ENCODE peak calls at places on chromosomes 3 and 15, in four cellular contexts. K, I, T and B are unnamed samples.

GRCh38 chr3:112640864-112641751 is at the start of gene CCDC80:
- DNase-seq in K (no peak), I (no peak), T (peak; percentile 23), B (no peak)

GRCh38 chr3:155664922-155665695 is 79.8 kb downstream of the PLCH1 start:
- DNase-seq in K (peak; percentile 65), I (no peak), T (peak; percentile 12), B (no peak)

GRCh38 chr3:713225-713624 is 379.6 kb upstream of the CNTN6 start:
- DNase-seq in K (no peak), I (no peak), T (no peak), B (no peak)

GRCh38 chr3:33749546-33750215 is 31.6 kb upstream of the CLASP2 start:
- DNase-seq in K (no peak), I (no peak), T (no peak), B (no peak)

GRCh38 chr3:153084431-153084830 is 77.6 kb upstream of the RAP2B start:
- DNase-seq in K (no peak), I (no peak), T (no peak), B (no peak)

GRCh38 chr3:132432639-132433038 is 15.3 kb downstream of the DNAJC13 start:
- DNase-seq in K (no peak), I (no peak), T (no peak), B (no peak)

GRCh38 chr3:188319569-188319968 is 165.6 kb downstream of the LPP start:
- DNase-seq in K (no peak), I (no peak), T (no peak), B (no peak)

GRCh38 chr3:143207338-143207961 is 87.9 kb downstream of the CHST2 start:
- DNase-seq in K (no peak), I (no peak), T (peak; percentile 29), B (no peak)

GRCh38 chr3:58531956-58532355 is 5.0 kb downstream of the ACOX2 start:
- DNase-seq in K (no peak), I (no peak), T (no peak), B (no peak)

GRCh38 chr3:107884719-107885460 is 205.9 kb downstream of the CD47 start:
- DNase-seq in K (no peak), I (no peak), T (peak; percentile 11), B (no peak)

GRCh38 chr3:58422756-58423324 is 10.8 kb downstream of the PDHB start:
- DNase-seq in K (no peak), I (no peak), T (no peak), B (no peak)

GRCh38 chr3:71210257-71211002 is 373.1 kb downstream of the FOXP1 start:
- DNase-seq in K (no peak), I (no peak), T (no peak), B (no peak)

GRCh38 chr3:42254566-42254965 is 11.4 kb downstream of the CCK start:
- DNase-seq in K (no peak), I (no peak), T (no peak), B (no peak)

DNA sequence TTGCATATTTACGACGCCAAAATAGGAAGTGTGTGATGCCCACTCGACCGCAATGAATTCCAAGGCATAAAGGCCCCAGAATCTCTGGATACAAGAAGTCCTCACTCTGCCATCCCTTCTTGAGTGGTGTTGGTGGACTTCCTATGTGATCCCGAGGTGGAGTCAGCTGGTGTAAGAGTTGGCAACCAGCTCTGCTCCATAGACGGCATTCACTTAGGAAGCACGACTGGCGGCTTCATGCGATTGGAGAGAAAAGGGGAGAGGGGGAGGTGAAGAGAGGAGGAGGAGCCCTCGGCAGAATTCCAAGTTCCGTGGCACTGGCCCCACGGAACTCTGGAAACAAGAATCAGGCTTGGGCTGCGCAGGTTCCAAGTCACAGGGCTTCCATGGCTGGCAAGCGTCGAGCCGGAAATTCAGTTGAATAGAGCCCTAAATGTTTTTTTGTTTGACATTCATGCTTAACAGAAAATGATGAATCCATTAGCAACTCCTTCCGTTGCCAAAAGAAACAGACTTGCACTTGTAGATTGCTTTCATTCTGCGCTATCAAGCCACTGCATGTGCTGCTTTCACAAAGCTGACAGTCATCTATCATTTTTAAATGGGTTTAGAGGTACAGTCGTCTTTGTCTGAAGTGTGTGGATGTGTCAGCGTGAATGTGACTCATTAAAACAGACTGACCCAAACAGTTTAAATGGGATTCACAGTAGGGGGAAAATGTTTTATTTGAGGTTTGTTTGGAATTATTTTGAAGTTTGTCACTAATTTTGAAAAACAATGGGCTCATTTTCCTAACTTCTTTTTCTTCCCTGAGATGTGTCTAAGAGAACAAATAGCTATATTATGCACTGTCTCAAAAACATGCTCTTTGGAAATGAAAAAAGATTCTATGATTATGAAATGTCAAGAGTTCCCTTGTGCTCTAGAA is 428.3 kb upstream of the ATP11B start:
- DNase-seq in K (no peak), I (no peak), T (no peak), B (no peak)
- TF ChIP-seq CTCF in K (no peak), I (no peak), T (no peak), B (no peak)

DNA sequence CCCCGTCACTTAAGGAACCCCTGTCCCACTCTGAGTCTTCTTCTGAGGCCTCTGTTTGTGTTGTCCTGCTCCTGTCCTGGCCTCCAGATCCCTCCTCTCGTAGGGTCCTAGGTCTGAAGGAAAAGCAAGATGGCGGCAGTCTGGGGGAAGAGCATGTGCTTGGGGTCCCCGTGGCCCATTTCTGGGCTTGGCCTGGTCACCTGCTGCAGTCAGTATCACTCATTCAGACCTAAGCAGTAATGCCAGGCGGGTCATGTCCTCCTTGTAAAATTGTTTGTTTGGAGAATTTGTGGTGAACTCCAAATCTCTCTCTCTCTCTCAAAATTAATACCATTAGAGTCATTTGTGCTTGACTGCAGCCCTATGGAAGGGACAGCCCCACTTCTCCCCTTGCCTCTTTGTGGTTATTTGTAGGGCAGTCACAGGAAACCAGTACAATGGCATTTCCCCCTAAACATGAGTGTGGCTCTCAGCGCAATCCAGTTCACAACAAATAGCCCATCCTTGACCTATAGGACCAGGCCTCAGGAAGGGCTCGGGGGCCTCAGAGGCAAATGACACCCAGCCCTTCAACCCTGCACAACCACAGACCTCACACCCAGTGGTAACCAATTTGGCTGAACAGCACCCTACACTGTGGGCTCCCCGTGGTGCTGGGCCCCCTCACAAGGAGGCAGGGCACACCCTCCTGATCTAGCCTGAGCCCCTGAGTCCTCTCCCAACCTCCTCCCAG is 173.5 kb downstream of the OR4M2 start:
- DNase-seq in K (no peak), I (no peak), T (no peak), B (no peak)
- H3K9me3 ChIP-seq in K (no peaks in the 10 kb centered on the region), I (no peaks in the 10 kb centered on the region), T (peaks cover 62% of the 10 kb centered on the region), B (peaks cover 5% of the 10 kb centered on the region)

DNA sequence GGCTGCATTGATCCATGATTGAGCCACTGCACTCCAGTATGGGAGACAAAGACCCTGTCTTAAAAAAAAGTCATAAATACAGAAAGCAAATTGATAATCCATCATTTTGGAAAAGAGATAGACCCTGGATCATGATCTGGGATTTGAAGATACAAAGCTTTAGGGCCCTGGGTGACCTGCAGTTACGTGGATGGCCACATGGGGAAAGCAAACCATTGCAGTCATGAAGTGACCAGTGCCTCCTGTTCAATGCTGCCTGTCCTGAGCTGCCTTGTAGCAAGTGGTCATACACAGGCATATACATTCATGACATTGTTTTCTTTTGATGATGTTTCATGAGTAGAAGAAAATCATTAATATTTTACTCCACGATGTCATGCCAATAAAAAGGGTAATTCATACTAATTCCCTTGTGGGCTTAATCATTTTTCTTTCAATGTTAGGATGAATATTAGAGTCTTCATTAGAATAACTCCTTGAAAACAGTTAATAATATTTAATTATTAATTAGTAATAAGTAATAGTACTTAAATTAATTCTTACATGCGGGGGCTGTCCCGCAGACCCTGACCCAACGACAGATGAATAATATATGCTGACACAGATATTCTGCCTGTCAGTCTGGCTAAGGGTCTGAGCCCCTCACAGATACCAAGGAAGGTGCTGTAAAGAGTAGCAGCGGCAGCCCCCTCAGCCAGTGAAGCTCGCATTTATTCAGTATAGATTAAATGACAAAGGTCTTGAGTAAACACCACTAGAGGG is 109.0 kb upstream of the UNC13C start:
- DNase-seq in K (no peak), I (no peak), T (peak; percentile 9), B (no peak)
- TF ChIP-seq CTCF in K (peak; percentile 11), I (no peak), T (peak; percentile 31), B (no peak)

GRCh38 chr15:20345401-20345958 is 196.1 kb downstream of the GOLGA6L6 start:
- DNase-seq in K (no peak), I (no peak), T (no peak), B (peak; percentile 81)

GRCh38 chr15:20346082-20346805 is 195.4 kb downstream of the GOLGA6L6 start:
- DNase-seq in K (no peak), I (no peak), T (no peak), B (peak; percentile 72)

GRCh38 chr15:20341901-20342605 is 199.5 kb downstream of the GOLGA6L6 start:
- DNase-seq in K (peak; percentile 76), I (peak; percentile 77), T (peak; percentile 45), B (peak; percentile 95)

GRCh38 chr15:20348291-20348899 is 193.2 kb downstream of the GOLGA6L6 start:
- DNase-seq in K (no peak), I (no peak), T (no peak), B (no peak)

GRCh38 chr15:20344601-20345400 is 196.8 kb downstream of the GOLGA6L6 start:
- DNase-seq in K (no peak), I (no peak), T (no peak), B (peak; percentile 70)
- H3K9me3 ChIP-seq in K (peaks cover 40% of the 10 kb centered on the region), I (no peaks in the 10 kb centered on the region), T (peaks cover 45% of the 10 kb centered on the region), B (no peaks in the 10 kb centered on the region)

DNA sequence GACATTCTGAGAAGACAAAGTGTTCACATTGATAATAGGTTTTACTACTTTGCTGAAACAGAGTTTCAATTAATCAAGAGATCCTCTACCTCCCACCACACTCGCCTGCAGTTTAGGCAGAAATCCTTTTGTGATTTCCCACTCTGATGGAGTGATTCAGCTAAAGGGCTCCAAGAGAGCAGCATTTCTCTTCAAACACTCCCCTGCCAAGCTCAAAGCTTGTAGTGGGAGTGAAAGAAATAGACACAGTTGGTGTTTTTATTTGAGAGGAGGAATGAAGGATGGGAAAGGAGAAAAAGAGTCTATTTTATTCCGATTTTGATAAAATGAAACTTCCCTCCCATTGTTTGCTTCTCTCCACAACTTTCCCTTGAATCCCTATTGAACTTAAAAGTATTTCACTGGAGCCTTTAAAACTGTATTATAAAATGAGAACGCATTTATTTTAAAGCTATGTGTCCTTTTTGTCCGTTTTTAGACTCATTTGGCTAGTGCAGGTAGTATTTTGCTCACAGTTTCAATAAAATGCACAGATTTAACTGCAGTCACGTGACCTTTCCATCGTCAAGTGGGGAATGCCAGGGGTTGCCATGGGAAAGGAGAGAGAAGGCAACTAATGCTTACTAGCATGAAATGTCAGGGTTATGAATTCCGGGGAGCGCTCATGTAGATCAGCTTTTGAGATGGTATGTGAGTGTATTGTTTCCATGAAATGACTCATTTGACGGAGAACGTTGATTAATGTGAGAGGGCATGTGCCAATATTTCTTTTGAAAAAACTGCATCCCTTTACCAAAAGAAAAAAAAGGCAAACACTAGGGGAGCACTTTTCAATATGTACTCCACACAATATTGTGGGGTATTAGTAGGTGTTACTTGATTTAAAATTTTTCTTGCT is 7.7 kb upstream of the OSBPL11 start:
- DNase-seq in K (no peak), I (no peak), T (peak; percentile 33), B (no peak)
- TF ChIP-seq CTCF in K (no peak), I (no peak), T (peak; percentile 12), B (no peak)

DNA sequence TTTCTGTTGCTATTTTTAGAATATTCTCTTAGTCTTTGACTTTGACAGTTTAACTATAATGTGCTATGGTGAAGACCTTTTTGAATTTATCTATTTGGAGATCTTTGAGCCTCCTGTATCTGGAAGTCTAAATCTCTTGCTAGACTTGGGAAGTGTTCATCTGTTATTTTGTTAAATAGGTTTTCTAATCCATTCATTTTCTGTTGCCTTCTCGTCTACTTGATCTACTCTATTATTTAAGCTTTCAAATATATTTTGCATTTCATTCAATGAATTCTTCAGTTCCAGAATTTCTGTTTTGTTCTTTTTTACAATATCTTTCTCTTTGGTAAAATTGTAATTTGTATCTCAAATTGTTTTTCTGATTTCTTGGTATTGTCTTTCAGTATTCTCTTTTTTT is 47.8 kb downstream of the LEKR1 start:
- DNase-seq in K (no peak), I (no peak), T (no peak), B (no peak)
- H3K9me3 ChIP-seq in K (peaks cover 71% of the 10 kb centered on the region), I (no peaks in the 10 kb centered on the region), T (peaks cover 7% of the 10 kb centered on the region), B (no peaks in the 10 kb centered on the region)

GRCh38 chr3:159583662-159584061 is 405.0 kb upstream of the IL12A start:
- DNase-seq in K (no peak), I (no peak), T (peak; percentile 27), B (no peak)

GRCh38 chr3:159586587-159587202 is 401.9 kb upstream of the IL12A start:
- DNase-seq in K (no peak), I (peak; percentile 25), T (peak; percentile 79), B (no peak)
- TF ChIP-seq CTCF in K (peak; percentile 51), I (peak; percentile 52), T (peak; percentile 90), B (peak; percentile 41)